ENCODE peak calls at places on chromosomes 12 and 14, in ten cellular contexts. I is esophagus squamous epithelium, N is D341Med, O is fibroblast of lung, H is A549, A is NCI-H1092, S is cardiac muscle cell, K is OCI-M1, D is Right ventricle myocardium superior, B is HuH-7. C is an unnamed sample.
A peak's percentile ranks its signal among the peaks of the same experiment; 100 is the strongest.

GRCh38 chr12:54879132-54879531 is 24.8 kb downstream of the MUCL1 start:
- DNase-seq in I (no peak), N (no peak), O (peak; percentile 79), H (no peak), A (no peak), S (no peak), K (peak; percentile 85), D (no peak), B (no peak), C (no peak)

GRCh38 chr14:22047105-22047504 is 373.5 kb upstream of the OR4E1 start:
- DNase-seq in I (no peak), N (no peak), O (no peak), H (peak; percentile 31), A (no peak), S (no peak), K (peak; percentile 28), D (no peak), B (peak; percentile 11), C (no peak)

GRCh38 chr12:49014547-49014946 is 4.0 kb downstream of the PRKAG1 start:
- DNase-seq in I (no peak), N (no peak), O (peak; percentile 49), H (peak; percentile 40), A (no peak), S (peak; percentile 54), K (peak; percentile 61), D (no peak), B (no peak), C (no peak)

GRCh38 chr12:90690120-90690519 is 264.9 kb downstream of the CCER1 start:
- DNase-seq in I (no peak), N (no peak), O (peak; percentile 6), H (no peak), A (no peak), S (no peak), K (peak; percentile 8), D (no peak), B (no peak), C (no peak)

GRCh38 chr14:76282581-76282980 is 93.4 kb upstream of the ESRRB start:
- DNase-seq in I (no peak), N (no peak), O (no peak), H (no peak), A (no peak), S (no peak), K (no peak), D (no peak), B (no peak), C (peak; percentile 39)

GRCh38 chr12:124738636-124739467 is 124.8 kb downstream of the SCARB1 start:
- DNase-seq in I (no peak), N (no peak), O (peak; percentile 67), H (no peak), A (no peak), S (peak; percentile 53), K (no peak), D (no peak), B (no peak), C (no peak)

GRCh38 chr12:25322918-25323773 is 72.4 kb upstream of the KRAS start:
- DNase-seq in I (no peak), N (no peak), O (peak; percentile 29), H (no peak), A (no peak), S (peak; percentile 69), K (no peak), D (no peak), B (no peak), C (no peak)

GRCh38 chr12:21001778-21002177 is 129.2 kb upstream of the SLCO1B1 start:
- DNase-seq in I (no peak), N (no peak), O (no peak), H (no peak), A (no peak), S (no peak), K (no peak), D (no peak), B (peak; percentile 17), C (no peak)

GRCh38 chr12:89789862-89790261 is 81.2 kb upstream of the ATP2B1 start:
- DNase-seq in I (no peak), N (no peak), O (no peak), H (no peak), A (no peak), S (peak; percentile 55), K (peak; percentile 82), D (no peak), B (no peak), C (no peak)

GRCh38 chr12:8644345-8645248 is 18.0 kb downstream of the MFAP5 start:
- DNase-seq in I (no peak), N (no peak), O (peak; percentile 2), H (no peak), A (no peak), S (peak; percentile 6), K (peak; percentile 6), D (no peak), B (no peak), C (peak; percentile 54)

GRCh38 chr14:79279645-79280399 is 931.5 kb downstream of the DIO2 start:
- DNase-seq in I (no peak), N (peak; percentile 29), O (peak; percentile 6), H (no peak), A (no peak), S (no peak), K (no peak), D (no peak), B (no peak), C (no peak)

GRCh38 chr12:75481013-75481705 is 604 bp downstream of the GLIPR1 start:
- DNase-seq in I (no peak), N (no peak), O (peak; percentile 62), H (no peak), A (no peak), S (peak; percentile 59), K (peak; percentile 83), D (no peak), B (no peak), C (no peak)